ENCODE peak calls at places on chromosomes 1 and 21, in six cellular contexts. E is stomach, J is mucosa of descending colon, X is endodermal cell, F is esophagus squamous epithelium, M is body of pancreas. T is an unnamed sample. For H3K36me3, the result is how much of the 10 kb centered on the place peaks cover.

GRCh38 chr1:32684167-32684811 is 18.3 kb downstream of the SYNC start:
- DNase-seq in E (peak), J (no peak), X (no peak), F (no peak), M (no peak), T (no peak)

GRCh38 chr1:155198547-155198906 is 9.2 kb downstream of the THBS3 start:
- DNase-seq in E (no peak), J (peak), X (no peak), F (no peak), M (no peak), T (no peak)

GRCh38 chr1:203871114-203871875 is 9.9 kb downstream of the SNRPE start:
- DNase-seq in E (no peak), J (no peak), X (peak), F (no peak), M (peak), T (peak)

GRCh38 chr1:46303872-46304326 is 401 bp downstream of the UQCRH start:
- DNase-seq in E (no peak), J (no peak), X (no peak), F (no peak), M (no peak), T (no peak)

GRCh38 chr1:44089371-44090070 is 29.1 kb upstream of the KLF17 start:
- DNase-seq in E (no peak), J (no peak), X (peak), F (no peak), M (no peak), T (no peak)

GRCh38 chr1:166947398-166948043 is 27.8 kb downstream of the ILDR2 start:
- DNase-seq in E (peak), J (peak), X (peak), F (no peak), M (peak), T (no peak)

GRCh38 chr1:221268295-221268694 is 389.1 kb downstream of the HLX start:
- DNase-seq in E (no peak), J (no peak), X (no peak), F (no peak), M (no peak), T (no peak)

GRCh38 chr21:36330904-36331303 is 10.9 kb downstream of the MORC3 start:
- DNase-seq in E (peak), J (no peak), X (peak), F (no peak), M (peak), T (no peak)

GRCh38 chr1:84700065-84700464 is 9.8 kb upstream of the SSX2IP start:
- DNase-seq in E (no peak), J (no peak), X (no peak), F (no peak), M (no peak), T (no peak)

GRCh38 chr21:40683349-40683748 is 163.6 kb downstream of the DSCAM start:
- DNase-seq in E (no peak), J (no peak), X (no peak), F (no peak), M (no peak), T (no peak)

GRCh38 chr1:7252411-7253117 is 467.3 kb downstream of the CAMTA1 start:
- DNase-seq in E (no peak), J (no peak), X (no peak), F (no peak), M (no peak), T (no peak)

GRCh38 chr1:48493970-48494769 is 22.2 kb upstream of the SPATA6 start:
- DNase-seq in E (no peak), J (no peak), X (peak), F (no peak), M (no peak), T (no peak)

GRCh38 chr1:3677411-3677944 is 25.2 kb downstream of the TP73 start:
- DNase-seq in E (no peak), J (peak), X (no peak), F (no peak), M (no peak), T (no peak)

GRCh38 chr21:45908536-45909237 is 72.9 kb upstream of the COL6A1 start:
- DNase-seq in E (no peak), J (peak), X (no peak), F (no peak), M (no peak), T (peak)

GRCh38 chr1:232244426-232244825 is 385.5 kb downstream of the SIPA1L2 start:
- DNase-seq in E (no peak), J (no peak), X (no peak), F (no peak), M (no peak), T (no peak)

GRCh38 chr21:46455575-46456385 is 2.9 kb upstream of the DIP2A start:
- DNase-seq in E (no peak), J (no peak), X (no peak), F (no peak), M (no peak), T (no peak)

GRCh38 chr1:16321176-16321867 is 31.0 kb downstream of the FBXO42 start:
- DNase-seq in E (no peak), J (no peak), X (no peak), F (no peak), M (no peak), T (no peak)

GRCh38 chr1:45327644-45328515 is 1.2 kb downstream of the HPDL start:
- DNase-seq in E (no peak), J (no peak), X (peak), F (no peak), M (no peak), T (no peak)

GRCh38 chr1:223713546-223714420 is 1.4 kb downstream of the CAPN2 start:
- DNase-seq in E (no peak), J (no peak), X (no peak), F (no peak), M (no peak), T (no peak)

GRCh38 chr1:178581351-178581951 is 68.5 kb downstream of the TEX35 start:
- DNase-seq in E (no peak), J (peak), X (peak), F (no peak), M (no peak), T (no peak)

GRCh38 chr1:68232354-68233148 is at the start of gene WLS:
- DNase-seq in E (peak), J (peak), X (peak), F (no peak), M (peak), T (peak)

GRCh38 chr1:244324176-244324883 is 127.4 kb downstream of the ADSS2 start:
- DNase-seq in E (no peak), J (no peak), X (no peak), F (no peak), M (no peak), T (no peak)

GRCh38 chr1:71668059-71668458 is 587.2 kb upstream of the ZRANB2 start:
- DNase-seq in E (no peak), J (no peak), X (no peak), F (no peak), M (no peak), T (no peak)

GRCh38 chr1:15322648-15323350 is 75.8 kb downstream of the FHAD1 start:
- DNase-seq in E (peak), J (peak), X (no peak), F (no peak), M (peak), T (no peak)

GRCh38 chr1:115764541-115764940 is 4.0 kb downstream of the CASQ2 start:
- DNase-seq in E (peak), J (no peak), X (peak), F (no peak), M (peak), T (peak)

GRCh38 chr21:35169574-35169973 is 120.5 kb upstream of the RUNX1 start:
- DNase-seq in E (no peak), J (no peak), X (no peak), F (no peak), M (no peak), T (no peak)

GRCh38 chr1:210143465-210144062 is 89.0 kb upstream of the SERTAD4 start:
- DNase-seq in E (peak), J (no peak), X (peak), F (no peak), M (peak), T (peak)

GRCh38 chr1:11330411-11330810 is 57.4 kb downstream of the UBIAD1 start:
- DNase-seq in E (no peak), J (no peak), X (peak), F (no peak), M (no peak), T (no peak)

GRCh38 chr1:243501002-243501401 is 245.2 kb downstream of the SDCCAG8 start:
- DNase-seq in E (no peak), J (no peak), X (no peak), F (no peak), M (no peak), T (no peak)

GRCh38 chr1:27405074-27405473 is 12.7 kb downstream of the GPR3 start:
- DNase-seq in E (no peak), J (no peak), X (peak), F (no peak), M (no peak), T (no peak)

GRCh38 chr1:27410709-27411108 is 18.3 kb downstream of the GPR3 start:
- DNase-seq in E (no peak), J (no peak), X (no peak), F (no peak), M (no peak), T (no peak)

GRCh38 chr1:27409669-27410068 is 17.2 kb downstream of the GPR3 start:
- DNase-seq in E (no peak), J (no peak), X (no peak), F (no peak), M (no peak), T (no peak)

GRCh38 chr1:27406354-27406665 is 13.9 kb downstream of the GPR3 start:
- DNase-seq in E (no peak), J (no peak), X (no peak), F (no peak), M (no peak), T (no peak)

GRCh38 chr1:27408151-27408550 is 15.7 kb downstream of the GPR3 start:
- DNase-seq in E (no peak), J (no peak), X (no peak), F (no peak), M (no peak), T (no peak)
- H3K36me3 ChIP-seq in E (half or more), J (under half), X (half or more), F (half or more), M (under half), T (under half)

GRCh38 chr1:63730211-63730610 is 43.6 kb upstream of the ROR1 start:
- DNase-seq in E (no peak), J (no peak), X (peak), F (no peak), M (no peak), T (no peak)

GRCh38 chr1:63729227-63729620 is 44.6 kb upstream of the ROR1 start:
- DNase-seq in E (no peak), J (no peak), X (no peak), F (no peak), M (no peak), T (no peak)

GRCh38 chr1:63731117-63732043 is 42.4 kb upstream of the ROR1 start:
- DNase-seq in E (no peak), J (no peak), X (peak), F (no peak), M (no peak), T (no peak)

GRCh38 chr1:63732666-63733065 is 41.2 kb upstream of the ROR1 start:
- DNase-seq in E (no peak), J (no peak), X (no peak), F (no peak), M (no peak), T (no peak)

GRCh38 chr1:63728611-63729226 is 45.1 kb upstream of the ROR1 start:
- DNase-seq in E (no peak), J (no peak), X (peak), F (no peak), M (no peak), T (no peak)
- TF ChIP-seq CTCF in E (no peak), J (no peak), X (no peak), F (no peak), M (no peak), T (no peak)

DNA sequence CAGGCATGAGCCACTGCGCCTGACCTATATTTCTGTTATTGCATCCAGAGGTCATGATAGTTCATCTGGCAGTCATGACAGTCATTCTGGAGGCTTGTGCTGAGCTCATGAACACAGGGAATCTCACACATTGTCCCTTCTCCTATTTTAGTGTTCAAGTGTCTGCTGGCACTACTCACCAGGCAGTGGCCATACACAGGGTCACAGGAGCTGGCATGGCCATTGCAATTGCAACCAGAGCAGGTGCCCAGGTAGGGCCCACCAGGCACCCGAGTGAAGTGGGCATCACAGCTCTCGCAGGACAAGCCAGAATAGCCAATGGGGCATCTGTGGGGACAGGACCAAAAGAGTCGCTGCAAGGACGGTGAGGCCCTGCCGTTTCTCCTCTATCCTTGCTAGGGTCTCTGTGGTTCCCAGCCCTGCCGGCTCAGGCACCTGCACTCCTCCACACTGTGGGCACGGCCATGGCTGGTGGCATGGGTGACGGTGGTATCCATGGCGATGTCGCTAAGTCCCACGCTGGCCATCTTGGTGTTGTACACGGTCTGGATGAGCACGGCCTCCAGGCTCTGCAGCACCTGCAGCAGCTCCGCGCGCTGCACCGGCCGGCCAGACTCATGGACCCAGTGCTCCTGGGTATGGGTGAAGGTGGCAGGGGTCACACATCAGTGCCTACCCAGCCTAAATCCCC is 57.0 kb downstream of the HSPG2 start:
- DNase-seq in E (no peak), J (no peak), X (no peak), F (no peak), M (no peak), T (no peak)
- H3K36me3 ChIP-seq in E (half or more), J (under half), X (half or more), F (half or more), M (under half), T (under half)

GRCh38 chr1:217275617-217276398 is 355.1 kb downstream of the GPATCH2 start:
- DNase-seq in E (no peak), J (no peak), X (no peak), F (no peak), M (no peak), T (no peak)
- TF ChIP-seq CTCF in E (no peak), J (no peak), X (no peak), F (no peak), M (no peak), T (no peak)

GRCh38 chr1:42186172-42186571 is 21.6 kb upstream of the GUCA2A start:
- DNase-seq in E (no peak), J (no peak), X (no peak), F (no peak), M (no peak), T (no peak)

GRCh38 chr1:42195841-42196240 is 31.3 kb upstream of the GUCA2A start:
- DNase-seq in E (no peak), J (no peak), X (no peak), F (no peak), M (no peak), T (no peak)

GRCh38 chr1:42192106-42192505 is 27.6 kb upstream of the GUCA2A start:
- DNase-seq in E (no peak), J (no peak), X (no peak), F (no peak), M (no peak), T (no peak)

GRCh38 chr1:42189931-42190853 is 25.6 kb upstream of the GUCA2A start:
- DNase-seq in E (no peak), J (no peak), X (no peak), F (no peak), M (no peak), T (no peak)

DNA sequence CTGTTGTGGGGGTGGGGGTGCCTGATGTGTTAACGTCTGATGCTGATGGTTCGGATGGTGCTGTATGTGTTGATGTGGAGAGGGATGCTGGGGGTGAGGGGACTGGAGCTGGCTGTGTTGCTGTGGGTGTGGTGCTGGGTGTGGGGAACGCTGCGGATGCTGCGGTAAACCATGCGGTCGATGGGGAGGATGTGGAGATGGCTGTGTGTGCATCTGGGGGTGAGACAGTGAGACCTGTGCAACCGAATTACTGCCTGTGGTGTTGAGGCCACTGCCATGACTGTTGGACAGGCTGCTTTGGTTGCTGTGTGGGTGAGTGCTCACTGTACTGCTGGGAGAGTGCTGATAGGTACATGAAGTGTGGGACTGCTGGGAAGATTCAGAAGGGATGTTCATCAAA is 26.8 kb upstream of the GUCA2A start:
- DNase-seq in E (no peak), J (no peak), X (no peak), F (no peak), M (no peak), T (no peak)
- H3K36me3 ChIP-seq in E (half or more), J (under half), X (half or more), F (half or more), M (under half), T (under half)

GRCh38 chr1:212595787-212596714 is 12.5 kb upstream of the ATF3 start:
- DNase-seq in E (no peak), J (no peak), X (peak), F (no peak), M (peak), T (no peak)
- TF ChIP-seq CTCF in E (no peak), J (peak), X (peak), F (peak), M (peak), T (peak)

DNA sequence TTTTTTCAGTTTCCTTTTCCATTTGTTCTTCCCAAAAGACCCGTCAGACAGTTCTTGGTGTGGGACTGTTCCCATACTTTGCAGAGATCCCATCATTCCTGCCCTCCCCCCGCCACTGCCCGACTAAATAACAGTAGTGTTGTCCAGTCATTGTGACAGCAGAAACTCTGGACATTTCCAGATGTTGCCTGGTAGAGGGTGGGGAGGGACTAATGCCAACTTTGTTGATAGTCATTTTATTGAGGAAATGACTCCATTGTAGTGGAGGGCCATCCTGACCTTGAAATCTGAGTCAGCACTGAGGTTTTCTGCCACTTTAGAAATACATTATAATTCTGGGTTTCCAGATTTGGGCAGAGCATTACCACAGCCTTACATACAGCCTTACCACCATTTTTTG is 85.4 kb downstream of the CEP350 start:
- DNase-seq in E (no peak), J (no peak), X (no peak), F (no peak), M (no peak), T (no peak)
- H3K36me3 ChIP-seq in E (half or more), J (under half), X (half or more), F (half or more), M (under half), T (under half)

GRCh38 chr1:201792534-201793305 is 36.2 kb upstream of the IPO9 start:
- DNase-seq in E (peak), J (no peak), X (peak), F (no peak), M (peak), T (peak)
- TF ChIP-seq CTCF in E (no peak), J (peak), X (peak), F (peak), M (peak), T (peak)

GRCh38 chr1:153778824-153779519 is 3.8 kb downstream of the SLC27A3 start:
- DNase-seq in E (no peak), J (peak), X (no peak), F (no peak), M (no peak), T (no peak)

GRCh38 chr1:153779781-153780541 is 4.8 kb downstream of the SLC27A3 start:
- DNase-seq in E (peak), J (peak), X (no peak), F (no peak), M (peak), T (peak)

GRCh38 chr1:153778051-153778823 is 3.0 kb downstream of the SLC27A3 start:
- DNase-seq in E (no peak), J (peak), X (no peak), F (no peak), M (no peak), T (no peak)

GRCh38 chr1:153777648-153778047 is 2.4 kb downstream of the SLC27A3 start:
- DNase-seq in E (peak), J (peak), X (no peak), F (no peak), M (peak), T (peak)

DNA sequence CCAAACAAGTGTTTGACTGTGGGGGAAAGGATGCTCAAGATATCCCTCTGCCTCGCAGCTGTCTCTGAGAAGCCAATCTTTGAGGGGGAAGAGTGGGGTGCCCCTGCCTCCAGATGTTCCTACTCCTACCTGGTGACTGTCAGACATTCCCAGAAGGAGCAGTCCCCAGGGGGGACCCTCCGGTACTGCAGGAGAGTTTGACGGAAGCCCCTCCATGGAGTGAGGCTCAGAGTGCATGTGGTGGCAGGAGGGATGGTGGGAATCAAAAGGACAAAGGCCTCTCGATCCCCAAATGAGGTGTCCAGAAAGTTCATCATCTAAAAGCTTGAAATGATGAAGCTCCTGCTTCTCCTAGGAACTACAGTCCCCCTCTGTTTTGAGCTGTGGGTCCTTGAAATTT is 5.3 kb downstream of the SLC27A3 start:
- DNase-seq in E (no peak), J (no peak), X (no peak), F (no peak), M (no peak), T (no peak)
- H3K36me3 ChIP-seq in E (under half), J (under half), X (under half), F (under half), M (under half), T (under half)

T was measured in right lobe of liver.